ENCODE peak calls at places on chromosomes 12 and 14, in six cellular contexts. Z is A549, O is cardiac muscle cell, P is upper lobe of right lung, F is HCT116, A is H9. K is an unnamed sample. For H3K4me1, the result is how much of the 10 kb centered on the place peaks cover.

GRCh38 chr14:95318870-95319311 is 817 bp downstream of the CLMN start:
- DNase-seq in Z (no peak), O (no peak), P (no peak), F (no peak), A (peak), K (no peak)

GRCh38 chr12:108526482-108527234 is 11.6 kb downstream of the FICD start:
- DNase-seq in Z (no peak), O (no peak), P (no peak), F (no peak), A (no peak), K (no peak)

GRCh38 chr12:49825360-49825970 is 2.7 kb downstream of the NCKAP5L start:
- DNase-seq in Z (no peak), O (no peak), P (no peak), F (no peak), A (no peak), K (no peak)

GRCh38 chr12:67475725-67476124 is 172.8 kb upstream of the DYRK2 start:
- DNase-seq in Z (no peak), O (no peak), P (no peak), F (no peak), A (no peak), K (no peak)

GRCh38 chr12:89574736-89575208 is 48.9 kb upstream of the POC1B start:
- DNase-seq in Z (no peak), O (peak), P (no peak), F (no peak), A (no peak), K (no peak)

GRCh38 chr12:115443351-115443938 is 759.5 kb upstream of the TBX3 start:
- DNase-seq in Z (no peak), O (no peak), P (no peak), F (no peak), A (no peak), K (no peak)

GRCh38 chr14:100372357-100373048 is 49.4 kb downstream of the SLC25A47 start:
- DNase-seq in Z (no peak), O (no peak), P (no peak), F (no peak), A (peak), K (no peak)

GRCh38 chr12:53949631-53950440 is 4.9 kb upstream of the HOXC12 start:
- DNase-seq in Z (no peak), O (no peak), P (no peak), F (no peak), A (peak), K (no peak)

GRCh38 chr14:55448146-55448614 is 7.8 kb upstream of the TBPL2 start:
- DNase-seq in Z (peak), O (no peak), P (no peak), F (peak), A (no peak), K (no peak)

GRCh38 chr14:68238956-68239355 is 419.4 kb downstream of the RAD51B start:
- DNase-seq in Z (no peak), O (no peak), P (no peak), F (no peak), A (no peak), K (no peak)

GRCh38 chr12:57072661-57073060 is 5.9 kb downstream of the NEMP1 start:
- DNase-seq in Z (no peak), O (no peak), P (no peak), F (no peak), A (no peak), K (peak)

GRCh38 chr14:61891251-61891650 is 129.0 kb downstream of the SNAPC1 start:
- DNase-seq in Z (no peak), O (no peak), P (no peak), F (no peak), A (no peak), K (no peak)

GRCh38 chr12:43964966-43965365 is 129.1 kb downstream of the TMEM117 start:
- DNase-seq in Z (no peak), O (no peak), P (no peak), F (no peak), A (no peak), K (no peak)

GRCh38 chr12:95335948-95336347 is 118.3 kb downstream of the VEZT start:
- DNase-seq in Z (no peak), O (no peak), P (no peak), F (no peak), A (no peak), K (no peak)

GRCh38 chr14:59585891-59586554 is 9.4 kb upstream of the CCDC175 start:
- DNase-seq in Z (no peak), O (no peak), P (no peak), F (no peak), A (no peak), K (no peak)

GRCh38 chr12:48997719-48998496 is 1.3 kb downstream of the DDN start:
- DNase-seq in Z (peak), O (no peak), P (no peak), F (no peak), A (peak), K (no peak)

GRCh38 chr12:57889541-57889989 is 43.0 kb upstream of the CTDSP2 start:
- DNase-seq in Z (no peak), O (no peak), P (peak), F (no peak), A (peak), K (peak)

GRCh38 chr12:72269491-72269890 is 2.7 kb upstream of the TRHDE start:
- DNase-seq in Z (no peak), O (no peak), P (no peak), F (no peak), A (no peak), K (no peak)

GRCh38 chr12:116150452-116150851 is 127.0 kb downstream of the MED13L start:
- DNase-seq in Z (no peak), O (peak), P (no peak), F (no peak), A (no peak), K (no peak)

GRCh38 chr12:106645074-106645421 is 62.2 kb downstream of the RFX4 start:
- DNase-seq in Z (no peak), O (no peak), P (peak), F (no peak), A (no peak), K (no peak)

GRCh38 chr12:14394317-14395058 is 29.0 kb downstream of the ATF7IP start:
- DNase-seq in Z (peak), O (peak), P (no peak), F (peak), A (no peak), K (peak)

GRCh38 chr14:100654814-100655795 is 67.9 kb upstream of the BEGAIN start:
- DNase-seq in Z (peak), O (peak), P (no peak), F (no peak), A (peak), K (no peak)

GRCh38 chr14:39469094-39469710 is 37.0 kb upstream of the FBXO33 start:
- DNase-seq in Z (no peak), O (peak), P (no peak), F (no peak), A (peak), K (no peak)

GRCh38 chr12:108712164-108712924 is 19.0 kb downstream of the CORO1C start:
- DNase-seq in Z (no peak), O (no peak), P (no peak), F (no peak), A (peak), K (no peak)

GRCh38 chr12:49093746-49094103 is 876 bp downstream of the DHH start:
- DNase-seq in Z (no peak), O (peak), P (no peak), F (no peak), A (peak), K (no peak)

GRCh38 chr12:10184261-10184843 is 5.5 kb downstream of the TMEM52B start:
- DNase-seq in Z (no peak), O (no peak), P (no peak), F (no peak), A (no peak), K (no peak)

GRCh38 chr14:90495357-90496276 is 98.8 kb downstream of the CALM1 start:
- DNase-seq in Z (peak), O (peak), P (no peak), F (no peak), A (peak), K (no peak)

GRCh38 chr12:89448951-89449371 is 75.6 kb downstream of the GALNT4 start:
- DNase-seq in Z (no peak), O (no peak), P (no peak), F (no peak), A (no peak), K (no peak)

GRCh38 chr14:102903889-102904512 is 18.5 kb upstream of the AMN start:
- DNase-seq in Z (no peak), O (no peak), P (no peak), F (no peak), A (no peak), K (no peak)

GRCh38 chr14:90332271-90332584 is 487 bp upstream of the NRDE2 start:
- DNase-seq in Z (no peak), O (no peak), P (no peak), F (no peak), A (no peak), K (no peak)

GRCh38 chr14:31933716-31934115 is 143.4 kb upstream of the ARHGAP5 start:
- DNase-seq in Z (no peak), O (no peak), P (no peak), F (no peak), A (no peak), K (no peak)

GRCh38 chr14:99190696-99191662 is 81.0 kb downstream of the BCL11B start:
- DNase-seq in Z (no peak), O (no peak), P (no peak), F (no peak), A (no peak), K (no peak)

GRCh38 chr12:50234347-50234746 is 49.0 kb downstream of the LIMA1 start:
- DNase-seq in Z (no peak), O (no peak), P (no peak), F (peak), A (peak), K (no peak)

GRCh38 chr12:6928703-6929407 is 1.1 kb downstream of the ATN1 start:
- DNase-seq in Z (no peak), O (no peak), P (peak), F (no peak), A (no peak), K (no peak)

GRCh38 chr12:6925543-6926279 is 2.0 kb upstream of the ATN1 start:
- DNase-seq in Z (peak), O (peak), P (peak), F (peak), A (peak), K (peak)

GRCh38 chr12:6927379-6927991 is at the start of gene ATN1:
- DNase-seq in Z (peak), O (peak), P (peak), F (no peak), A (peak), K (peak)

GRCh38 chr12:6929806-6930452 is 2.2 kb downstream of the ATN1 start:
- DNase-seq in Z (no peak), O (no peak), P (no peak), F (no peak), A (no peak), K (no peak)

GRCh38 chr12:6927999-6928702 is 392 bp downstream of the ATN1 start:
- DNase-seq in Z (no peak), O (peak), P (peak), F (no peak), A (no peak), K (peak)
- H3K4me1 ChIP-seq in Z (half or more), O (under half), P (half or more), F (under half), A (under half), K (under half)

DNA sequence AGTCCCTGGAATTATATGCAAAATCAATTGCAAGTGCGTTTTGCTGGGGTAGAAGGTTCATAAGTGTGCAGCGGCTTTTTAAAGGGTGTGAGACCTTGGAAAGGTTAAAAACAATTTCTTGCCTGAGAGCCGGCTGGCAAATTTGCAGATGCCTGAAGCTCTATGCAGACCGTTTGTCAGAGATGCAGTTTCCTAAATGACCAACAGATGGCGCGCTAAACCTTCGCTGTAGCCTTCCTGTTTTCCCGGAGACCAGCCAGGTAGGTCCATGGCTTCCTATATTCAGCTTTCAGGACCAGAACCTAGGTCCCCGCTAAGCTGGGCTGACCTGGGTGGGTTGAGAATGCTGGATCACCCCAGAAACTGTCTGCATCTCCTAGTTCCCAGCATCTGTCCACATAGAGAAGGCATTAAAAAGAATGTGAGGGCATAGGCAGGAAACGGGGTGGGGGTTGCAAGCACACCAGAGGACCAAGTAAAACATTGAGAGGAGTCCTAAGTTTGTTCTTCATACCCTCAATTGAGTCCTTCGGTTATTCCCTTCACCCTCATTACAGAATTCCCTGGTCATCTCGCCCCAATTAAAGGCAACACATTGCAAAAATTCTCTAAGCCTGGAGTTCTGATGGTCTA is 5.7 kb upstream of the NOS1 start:
- DNase-seq in Z (peak), O (peak), P (no peak), F (peak), A (peak), K (peak)
- H3K27ac ChIP-seq in Z (peak), O (no peak), P (no peak), F (no peak), A (no peak), K (no peak)

DNA sequence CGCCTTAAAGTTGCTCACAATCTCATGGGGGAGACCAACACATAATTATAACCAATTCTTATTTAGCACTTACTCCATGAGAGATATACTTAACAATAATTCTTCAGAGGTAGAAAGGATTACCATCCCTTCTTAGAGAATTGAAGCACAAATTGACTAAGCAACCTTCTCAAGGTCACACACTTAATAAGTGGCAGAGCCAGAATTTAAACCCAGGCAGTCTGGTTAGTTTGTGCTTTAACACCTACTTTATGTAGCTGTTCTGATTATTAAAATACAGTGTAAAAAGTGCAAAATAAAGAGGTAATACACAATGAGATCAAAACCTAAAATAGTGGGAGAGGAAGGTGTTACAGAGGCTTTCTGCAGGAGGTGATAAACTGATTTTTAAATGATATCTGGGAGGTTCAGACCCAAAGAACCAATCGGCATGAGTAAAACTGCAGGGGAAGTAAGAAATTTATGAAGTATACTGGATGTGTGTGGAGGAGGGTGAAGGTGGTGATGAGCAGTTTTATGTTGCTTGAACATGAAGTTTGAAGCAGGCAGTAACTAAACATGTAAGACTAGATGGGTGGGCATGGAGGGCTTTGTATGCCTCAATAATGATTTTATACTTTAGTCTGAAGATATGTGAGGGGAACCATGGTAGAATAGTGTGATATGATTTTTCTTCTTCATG is 5.7 kb downstream of the ZBTB1 start:
- DNase-seq in Z (no peak), O (no peak), P (no peak), F (no peak), A (no peak), K (no peak)
- H3K4me1 ChIP-seq in Z (half or more), O (under half), P (half or more), F (under half), A (under half), K (under half)

GRCh38 chr14:81476816-81477215 is 56.8 kb downstream of the SEL1L start:
- DNase-seq in Z (no peak), O (no peak), P (no peak), F (no peak), A (no peak), K (no peak)
- H3K27ac ChIP-seq in Z (no peak), O (no peak), P (no peak), F (no peak), A (no peak), K (no peak)

GRCh38 chr14:98162829-98163228 is 1109.2 kb downstream of the BCL11B start:
- DNase-seq in Z (no peak), O (no peak), P (no peak), F (no peak), A (no peak), K (no peak)

GRCh38 chr14:98163285-98163741 is 1108.7 kb downstream of the BCL11B start:
- DNase-seq in Z (no peak), O (no peak), P (no peak), F (no peak), A (no peak), K (no peak)

GRCh38 chr14:98167253-98167652 is 1104.7 kb downstream of the BCL11B start:
- DNase-seq in Z (no peak), O (no peak), P (no peak), F (no peak), A (no peak), K (no peak)

GRCh38 chr14:98160901-98161300 is 1111.1 kb downstream of the BCL11B start:
- DNase-seq in Z (no peak), O (no peak), P (no peak), F (no peak), A (no peak), K (no peak)

GRCh38 chr14:98161366-98161765 is 1110.6 kb downstream of the BCL11B start:
- DNase-seq in Z (no peak), O (no peak), P (no peak), F (no peak), A (no peak), K (no peak)
- H3K4me1 ChIP-seq in Z (under half), O (under half), P (under half), F (under half), A (under half), K (under half)

GRCh38 chr12:27919671-27920235 is 52.8 kb downstream of the PTHLH start:
- DNase-seq in Z (no peak), O (no peak), P (no peak), F (no peak), A (no peak), K (no peak)

GRCh38 chr12:27924350-27925140 is 48.0 kb downstream of the PTHLH start:
- DNase-seq in Z (no peak), O (no peak), P (no peak), F (no peak), A (no peak), K (no peak)

GRCh38 chr12:27927347-27927746 is 45.2 kb downstream of the PTHLH start:
- DNase-seq in Z (no peak), O (no peak), P (no peak), F (no peak), A (no peak), K (no peak)

DNA sequence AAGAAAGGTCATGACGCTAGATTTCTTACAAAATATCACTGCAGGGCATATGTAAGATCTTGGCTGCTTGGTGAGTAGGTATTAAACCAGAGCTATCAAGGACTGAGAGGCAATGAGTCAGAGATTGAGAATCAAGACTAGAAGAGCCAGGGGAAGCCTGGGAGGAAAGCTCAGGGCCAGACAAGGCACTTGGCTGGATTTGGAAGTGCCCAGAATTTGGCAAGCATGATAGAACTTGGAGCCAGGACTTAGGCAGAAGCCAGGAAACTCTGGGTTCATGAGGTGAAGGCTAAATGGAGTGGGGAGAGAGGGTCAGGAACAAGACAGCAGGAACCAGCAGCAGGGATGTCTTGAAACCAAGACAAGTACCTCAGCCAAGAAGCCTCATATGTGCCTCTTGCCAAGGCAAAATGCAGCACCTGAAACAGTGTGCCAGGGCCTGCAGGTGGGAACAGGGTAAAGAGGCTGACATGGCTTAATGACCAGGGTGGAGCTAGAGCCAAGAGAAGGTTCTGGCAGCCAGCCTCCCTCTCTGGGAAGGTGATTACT is 49.9 kb downstream of the PTHLH start:
- DNase-seq in Z (no peak), O (no peak), P (no peak), F (no peak), A (no peak), K (no peak)
- H3K27ac ChIP-seq in Z (no peak), O (no peak), P (no peak), F (no peak), A (no peak), K (no peak)